ENCODE peak calls at places on chromosomes 3 and 15, in eight cellular contexts. S, Z, T, K, I, A, F and E are unnamed samples.
A peak's percentile ranks its signal among the peaks of the same experiment; 100 is the strongest.

GRCh38 chr3:189404797-189405484 is 226.2 kb upstream of the TP63 start:
- DNase-seq in S (no peak), Z (no peak), T (no peak), K (no peak), I (no peak), A (no peak), F (no peak), E (no peak)

GRCh38 chr3:24067483-24067882 is 122.4 kb downstream of the NR1D2 start:
- DNase-seq in S (peak; percentile 12), Z (no peak), T (no peak), K (no peak), I (peak; percentile 18), A (no peak), F (no peak), E (peak; percentile 9)

GRCh38 chr3:126926684-126927404 is 56.1 kb upstream of the PLXNA1 start:
- DNase-seq in S (peak; percentile 95), Z (no peak), T (peak; percentile 58), K (no peak), I (peak; percentile 86), A (peak; percentile 83), F (peak; percentile 95), E (peak; percentile 95)

GRCh38 chr15:57827021-57827420 is 120.5 kb downstream of the POLR2M start:
- DNase-seq in S (no peak), Z (no peak), T (no peak), K (no peak), I (peak; percentile 73), A (peak; percentile 9), F (peak; percentile 14), E (no peak)

GRCh38 chr3:114213669-114214541 is 23.5 kb downstream of the ZNF80 start:
- DNase-seq in S (peak; percentile 79), Z (peak; percentile 31), T (peak; percentile 8), K (peak; percentile 42), I (peak; percentile 71), A (peak; percentile 87), F (peak; percentile 55), E (peak; percentile 87)

GRCh38 chr3:47001731-47002489 is 22.4 kb downstream of the NBEAL2 start:
- DNase-seq in S (no peak), Z (no peak), T (no peak), K (no peak), I (no peak), A (no peak), F (no peak), E (no peak)

GRCh38 chr3:71585891-71586809 is 2.6 kb upstream of the FOXP1 start:
- DNase-seq in S (peak; percentile 56), Z (no peak), T (peak; percentile 21), K (peak; percentile 44), I (no peak), A (peak; percentile 55), F (peak; percentile 69), E (no peak)

GRCh38 chr15:58761010-58761388 is 10.1 kb upstream of the MINDY2 start:
- DNase-seq in S (no peak), Z (no peak), T (no peak), K (no peak), I (no peak), A (no peak), F (no peak), E (no peak)

GRCh38 chr3:169227911-169228310 is 435.6 kb downstream of the MECOM start:
- DNase-seq in S (peak; percentile 61), Z (no peak), T (no peak), K (no peak), I (no peak), A (peak; percentile 10), F (peak; percentile 80), E (peak; percentile 48)

GRCh38 chr3:34212175-34212574 is 413.7 kb downstream of the PDCD6IP start:
- DNase-seq in S (no peak), Z (no peak), T (no peak), K (no peak), I (no peak), A (peak; percentile 13), F (peak; percentile 57), E (no peak)

GRCh38 chr3:101039285-101039684 is 46.1 kb upstream of the ABI3BP start:
- DNase-seq in S (no peak), Z (no peak), T (peak; percentile 23), K (peak; percentile 53), I (no peak), A (no peak), F (no peak), E (no peak)

GRCh38 chr3:5186089-5186853 is 1.2 kb upstream of the EDEM1 start:
- DNase-seq in S (no peak), Z (no peak), T (peak; percentile 58), K (no peak), I (no peak), A (no peak), F (no peak), E (no peak)

GRCh38 chr3:153277029-153277428 is 115.0 kb downstream of the RAP2B start:
- DNase-seq in S (no peak), Z (no peak), T (no peak), K (no peak), I (peak; percentile 27), A (peak; percentile 52), F (no peak), E (peak; percentile 11)

GRCh38 chr15:86355798-86356197 is 276.1 kb downstream of the AGBL1 start:
- DNase-seq in S (no peak), Z (no peak), T (no peak), K (no peak), I (peak; percentile 11), A (no peak), F (no peak), E (no peak)

GRCh38 chr3:197466586-197467399 is 89.0 kb downstream of the BDH1 start:
- DNase-seq in S (peak; percentile 92), Z (no peak), T (no peak), K (peak; percentile 18), I (peak; percentile 74), A (peak; percentile 78), F (peak; percentile 55), E (peak; percentile 71)

GRCh38 chr3:36305929-36306520 is 74.3 kb upstream of the STAC start:
- DNase-seq in S (no peak), Z (no peak), T (no peak), K (no peak), I (peak; percentile 39), A (peak; percentile 28), F (no peak), E (no peak)

GRCh38 chr3:184574552-184575430 is 13.2 kb downstream of the EPHB3 start:
- DNase-seq in S (no peak), Z (no peak), T (no peak), K (no peak), I (no peak), A (no peak), F (no peak), E (no peak)

GRCh38 chr15:80693682-80694623 is 1.2 kb upstream of the ABHD17C start:
- DNase-seq in S (peak; percentile 22), Z (no peak), T (peak; percentile 16), K (peak; percentile 40), I (peak; percentile 40), A (no peak), F (no peak), E (no peak)

GRCh38 chr3:183116051-183116614 is 16.8 kb upstream of the MCCC1 start:
- DNase-seq in S (no peak), Z (peak; percentile 14), T (peak; percentile 85), K (peak; percentile 82), I (peak; percentile 47), A (peak; percentile 15), F (no peak), E (no peak)

GRCh38 chr3:165056510-165056909 is 21.8 kb downstream of the SI start:
- DNase-seq in S (no peak), Z (no peak), T (no peak), K (no peak), I (no peak), A (no peak), F (no peak), E (no peak)

GRCh38 chr3:38528457-38528856 is 32.3 kb downstream of the EXOG start:
- DNase-seq in S (peak; percentile 31), Z (no peak), T (no peak), K (no peak), I (peak; percentile 67), A (no peak), F (no peak), E (no peak)

GRCh38 chr3:195255571-195256501 is 15.1 kb downstream of the XXYLT1 start:
- DNase-seq in S (no peak), Z (no peak), T (no peak), K (no peak), I (no peak), A (no peak), F (no peak), E (no peak)

GRCh38 chr15:94485148-94485719 is 253.9 kb downstream of the MCTP2 start:
- DNase-seq in S (no peak), Z (no peak), T (no peak), K (no peak), I (no peak), A (no peak), F (no peak), E (no peak)

GRCh38 chr3:139044366-139045210 is at the start of gene PRR23C:
- DNase-seq in S (no peak), Z (no peak), T (no peak), K (no peak), I (no peak), A (no peak), F (no peak), E (no peak)

GRCh38 chr3:186664506-186664905 is 1.3 kb upstream of the HRG start:
- DNase-seq in S (no peak), Z (no peak), T (no peak), K (no peak), I (no peak), A (no peak), F (no peak), E (no peak)

GRCh38 chr15:38463893-38464292 is 10.0 kb downstream of the FAM98B start:
- DNase-seq in S (no peak), Z (no peak), T (no peak), K (no peak), I (no peak), A (no peak), F (no peak), E (no peak)

GRCh38 chr3:123349566-123350450 is 99.1 kb downstream of the ADCY5 start:
- DNase-seq in S (no peak), Z (no peak), T (no peak), K (no peak), I (no peak), A (no peak), F (no peak), E (no peak)

GRCh38 chr15:29914441-29915053 is 92.3 kb upstream of the TJP1 start:
- DNase-seq in S (no peak), Z (no peak), T (peak; percentile 36), K (no peak), I (no peak), A (no peak), F (no peak), E (no peak)

GRCh38 chr15:62118446-62118964 is 46.6 kb downstream of the C2CD4B start:
- DNase-seq in S (peak; percentile 37), Z (no peak), T (no peak), K (no peak), I (peak; percentile 22), A (no peak), F (no peak), E (no peak)

GRCh38 chr3:168002786-168003368 is 92.8 kb downstream of the GOLIM4 start:
- DNase-seq in S (peak; percentile 93), Z (no peak), T (peak; percentile 49), K (peak; percentile 93), I (peak; percentile 60), A (peak; percentile 21), F (peak; percentile 76), E (no peak)

GRCh38 chr3:67109651-67110204 is 111.6 kb downstream of the KBTBD8 start:
- DNase-seq in S (peak; percentile 54), Z (no peak), T (no peak), K (peak; percentile 31), I (peak; percentile 56), A (peak; percentile 65), F (peak; percentile 79), E (peak; percentile 54)

GRCh38 chr15:39488498-39488897 is 92.4 kb upstream of the THBS1 start:
- DNase-seq in S (no peak), Z (no peak), T (peak; percentile 31), K (no peak), I (no peak), A (no peak), F (no peak), E (no peak)

GRCh38 chr3:28295819-28296364 is 52.6 kb upstream of the ZCWPW2 start:
- DNase-seq in S (no peak), Z (no peak), T (no peak), K (no peak), I (peak; percentile 8), A (no peak), F (peak; percentile 23), E (peak; percentile 8)

GRCh38 chr3:187951452-187952190 is 202.3 kb upstream of the LPP start:
- DNase-seq in S (no peak), Z (no peak), T (no peak), K (no peak), I (no peak), A (no peak), F (no peak), E (no peak)